ENCODE peak calls at places on chromosomes 16 and 17, in five cellular contexts. R is BE2C, J is IMR-90, T is Panc1, U is heart left ventricle. H is an unnamed sample.

GRCh38 chr16:75138636-75139035 is 9.7 kb upstream of the ZFP1 start:
- DNase-seq in R (peak; percentile 32), J (no peak), T (no peak), U (no peak), H (no peak)

GRCh38 chr17:2380225-2380922 is 20.5 kb downstream of the MNT start:
- DNase-seq in R (no peak), J (no peak), T (no peak), U (no peak), H (no peak)

GRCh38 chr17:66466933-66467367 is 164.5 kb downstream of the PRKCA start:
- DNase-seq in R (no peak), J (peak; percentile 100), T (peak; percentile 93), U (no peak), H (no peak)

GRCh38 chr16:8572919-8573724 is 17.2 kb downstream of the TMEM114 start:
- DNase-seq in R (no peak), J (peak; percentile 37), T (no peak), U (no peak), H (no peak)

GRCh38 chr17:66255112-66255511 is 25.9 kb upstream of the APOH start:
- DNase-seq in R (peak; percentile 35), J (peak; percentile 83), T (no peak), U (no peak), H (no peak)

GRCh38 chr16:89827383-89828198 is 684 bp upstream of the SPIRE2 start:
- DNase-seq in R (peak; percentile 45), J (peak; percentile 62), T (no peak), U (peak; percentile 54), H (peak; percentile 58)

GRCh38 chr16:23837553-23838308 is 1.9 kb downstream of the PRKCB start:
- DNase-seq in R (no peak), J (no peak), T (no peak), U (no peak), H (no peak)

GRCh38 chr17:75535119-75535537 is 9.6 kb downstream of the LLGL2 start:
- DNase-seq in R (no peak), J (no peak), T (no peak), U (no peak), H (no peak)

GRCh38 chr17:70609566-70609965 is 440.2 kb downstream of the KCNJ2 start:
- DNase-seq in R (no peak), J (no peak), T (no peak), U (no peak), H (no peak)

GRCh38 chr16:30023586-30023985 is 588 bp downstream of the C16orf92 start:
- DNase-seq in R (no peak), J (no peak), T (no peak), U (no peak), H (no peak)

GRCh38 chr16:86991679-86992078 is 325.5 kb downstream of the C16orf95 start:
- DNase-seq in R (no peak), J (peak; percentile 88), T (no peak), U (no peak), H (no peak)

GRCh38 chr16:70410736-70411135 is 28.2 kb downstream of the ST3GAL2 start:
- DNase-seq in R (no peak), J (no peak), T (no peak), U (no peak), H (peak; percentile 57)

GRCh38 chr17:80187090-80187489 is 17.3 kb downstream of the CARD14 start:
- DNase-seq in R (no peak), J (peak; percentile 39), T (no peak), U (no peak), H (no peak)

GRCh38 chr16:1713933-1714332 is 7.9 kb downstream of the MAPK8IP3 start:
- DNase-seq in R (peak; percentile 55), J (no peak), T (no peak), U (no peak), H (no peak)

GRCh38 chr17:2405247-2405926 is 4.5 kb upstream of the MNT start:
- DNase-seq in R (no peak), J (peak; percentile 94), T (no peak), U (no peak), H (peak; percentile 50)

GRCh38 chr17:41054025-41054424 is 1.0 kb downstream of the KRTAP2-2 start:
- DNase-seq in R (no peak), J (no peak), T (no peak), U (no peak), H (no peak)

GRCh38 chr16:9042943-9043680 is 48.3 kb upstream of the HAPSTR1 start:
- DNase-seq in R (no peak), J (peak; percentile 86), T (no peak), U (no peak), H (no peak)

GRCh38 chr16:11273721-11274324 is 394 bp upstream of the PRM3 start:
- DNase-seq in R (no peak), J (no peak), T (no peak), U (no peak), H (no peak)

GRCh38 chr16:4624827-4625616 is 396 bp downstream of the MGRN1 start:
- DNase-seq in R (peak; percentile 49), J (peak; percentile 61), T (no peak), U (peak; percentile 72), H (peak; percentile 86)

GRCh38 chr17:47797797-47798196 is 23.8 kb downstream of the OSBPL7 start:
- DNase-seq in R (no peak), J (no peak), T (no peak), U (no peak), H (no peak)

GRCh38 chr17:20934288-20934687 is 108.5 kb downstream of the USP22 start:
- DNase-seq in R (no peak), J (no peak), T (no peak), U (no peak), H (no peak)

GRCh38 chr16:72073831-72074230 is 10.8 kb downstream of the HPR start:
- DNase-seq in R (no peak), J (no peak), T (no peak), U (peak; percentile 69), H (no peak)

GRCh38 chr16:9625122-9625521 is 533.7 kb downstream of the HAPSTR1 start:
- DNase-seq in R (no peak), J (no peak), T (no peak), U (no peak), H (no peak)

GRCh38 chr17:58956997-58957724 is 149.5 kb downstream of the TRIM37 start:
- DNase-seq in R (no peak), J (peak; percentile 67), T (no peak), U (no peak), H (no peak)

GRCh38 chr17:62675260-62675659 is 47.8 kb downstream of the MRC2 start:
- DNase-seq in R (no peak), J (no peak), T (no peak), U (no peak), H (peak; percentile 79)

GRCh38 chr16:81505011-81505660 is 60.5 kb downstream of the CMIP start:
- DNase-seq in R (peak; percentile 39), J (no peak), T (no peak), U (no peak), H (no peak)

GRCh38 chr17:76866774-76867577 is 1.2 kb upstream of the MGAT5B start:
- DNase-seq in R (peak; percentile 43), J (peak; percentile 60), T (no peak), U (no peak), H (no peak)

DNA sequence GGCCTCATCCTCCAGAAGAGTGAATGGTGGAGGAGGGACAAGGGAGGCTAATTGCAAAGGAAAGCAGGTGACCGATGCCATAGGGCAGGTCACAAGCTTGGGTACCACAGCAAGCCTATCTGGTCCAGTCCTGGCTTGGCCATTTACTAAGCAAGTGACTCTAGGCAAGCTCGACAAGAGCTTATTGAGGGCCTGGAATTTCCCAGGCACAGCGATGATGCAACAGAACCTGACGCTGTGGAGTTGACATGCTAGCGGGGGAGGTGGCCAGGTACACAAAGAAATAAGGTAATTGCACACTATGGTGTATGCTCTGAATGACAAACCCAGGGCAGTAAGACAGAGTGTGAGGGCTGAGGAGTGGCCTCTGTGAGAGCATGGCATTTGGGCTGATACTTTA is 98.5 kb downstream of the PGS1 start:
- DNase-seq in R (no peak), J (no peak), T (no peak), U (no peak), H (no peak)
- H3K9me3 ChIP-seq in R (no peaks in the 10 kb centered on the region), J (no peaks in the 10 kb centered on the region), T (no peaks in the 10 kb centered on the region), U (no peaks in the 10 kb centered on the region), H (no peaks in the 10 kb centered on the region)

DNA sequence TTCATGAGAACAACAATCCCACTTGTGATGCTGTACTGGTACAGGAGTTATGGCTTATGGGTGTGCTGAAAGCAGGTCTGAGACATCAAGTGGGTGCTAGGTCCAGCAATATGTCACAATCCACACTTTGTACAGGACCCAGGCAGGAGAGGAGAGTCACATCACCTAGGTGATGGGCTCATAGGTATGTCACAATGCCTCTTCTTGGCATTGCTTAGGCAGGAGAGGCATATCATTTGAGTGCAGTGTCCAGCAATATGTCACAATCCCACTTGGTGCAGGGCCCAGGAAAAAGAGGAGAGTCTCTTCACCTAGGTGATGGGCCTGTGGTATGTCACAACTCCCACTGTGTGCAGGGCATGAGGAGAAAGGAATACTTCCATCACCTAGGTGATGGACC is 2110.0 kb downstream of the TP53TG3F start:
- DNase-seq in R (no peak), J (no peak), T (no peak), U (no peak), H (no peak)
- H3K9me3 ChIP-seq in R (peaks cover 10% of the 10 kb centered on the region), J (peaks cover 31% of the 10 kb centered on the region), T (no peaks in the 10 kb centered on the region), U (peaks cover 12% of the 10 kb centered on the region), H (peaks cover under 1% of the 10 kb centered on the region)

GRCh38 chr16:31764103-31764502 is 109.5 kb upstream of the ZNF267 start:
- DNase-seq in R (no peak), J (no peak), T (no peak), U (no peak), H (no peak)

DNA sequence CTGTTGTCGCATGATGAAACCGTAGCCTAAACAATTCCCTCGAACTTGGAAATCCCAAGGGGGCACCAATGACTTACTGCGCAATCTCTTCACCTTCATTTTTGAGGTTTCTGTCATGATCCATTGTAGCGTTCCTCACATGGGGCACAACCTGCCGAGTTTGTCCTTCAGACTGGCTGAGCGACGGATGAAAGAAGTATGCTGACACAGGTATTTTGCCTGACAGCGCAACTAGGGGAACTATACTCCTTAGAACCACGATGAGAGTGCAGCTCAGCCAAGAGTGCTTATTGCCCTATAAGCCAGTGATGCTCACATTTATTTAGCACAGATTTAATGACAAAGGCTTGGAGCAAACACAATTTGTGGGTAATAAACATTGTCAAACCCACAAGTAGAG is 106.3 kb upstream of the ZNF267 start:
- DNase-seq in R (no peak), J (no peak), T (no peak), U (no peak), H (no peak)
- H3K9me3 ChIP-seq in R (no peaks in the 10 kb centered on the region), J (peaks cover 54% of the 10 kb centered on the region), T (peaks cover 33% of the 10 kb centered on the region), U (peaks cover 97% of the 10 kb centered on the region), H (peaks cover 46% of the 10 kb centered on the region)

DNA sequence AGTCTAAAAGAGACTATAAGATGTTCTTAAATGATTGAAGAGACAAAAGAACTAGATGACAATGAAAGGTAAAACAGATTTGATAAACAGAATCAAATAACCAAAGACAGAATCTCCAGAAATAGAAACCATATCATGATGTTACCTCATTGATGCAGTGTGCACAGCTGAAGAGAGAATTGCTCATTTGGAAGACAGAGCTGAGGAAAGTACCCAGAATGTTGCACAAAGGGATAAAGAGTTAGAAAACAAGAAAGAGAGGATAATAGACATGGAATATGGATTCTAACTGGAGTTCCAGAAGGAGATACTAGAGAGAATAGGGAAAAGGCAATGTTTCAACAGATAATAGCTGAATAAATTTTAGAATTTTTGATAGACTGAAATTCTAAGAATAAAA is 47.9 kb downstream of the CYLD start:
- DNase-seq in R (no peak), J (no peak), T (no peak), U (no peak), H (no peak)
- H3K9me3 ChIP-seq in R (no peaks in the 10 kb centered on the region), J (no peaks in the 10 kb centered on the region), T (no peaks in the 10 kb centered on the region), U (peaks cover 5% of the 10 kb centered on the region), H (no peaks in the 10 kb centered on the region)

GRCh38 chr16:3356118-3356517 is 429 bp downstream of the OR2C1 start:
- DNase-seq in R (peak; percentile 57), J (no peak), T (no peak), U (no peak), H (no peak)
- H3K9me3 ChIP-seq in R (no peaks in the 10 kb centered on the region), J (peaks cover 5% of the 10 kb centered on the region), T (no peaks in the 10 kb centered on the region), U (no peaks in the 10 kb centered on the region), H (peaks cover 1% of the 10 kb centered on the region)

GRCh38 chr17:68613739-68614298 is 12.7 kb upstream of the FAM20A start:
- DNase-seq in R (peak; percentile 64), J (no peak), T (peak; percentile 7), U (peak; percentile 40), H (no peak)
- H3K9me3 ChIP-seq in R (no peaks in the 10 kb centered on the region), J (no peaks in the 10 kb centered on the region), T (peaks cover 3% of the 10 kb centered on the region), U (peaks cover 19% of the 10 kb centered on the region), H (peaks cover 2% of the 10 kb centered on the region)

H was measured in aorta.